ENCODE peak calls at places on chromosomes 3 and 15, in nine cellular contexts. X is RWPE1, I is IMR-90, T is AG09319, Q is cardiac muscle cell, A is tibial nerve, Y is neural crest cell, O is H9, E is progenitor cell of endocrine pancreas. U is an unnamed sample.

GRCh38 chr3:99859855-99860254 is 42.2 kb downstream of the CMSS1 start:
- DNase-seq in X (peak), I (peak), T (peak), Q (no peak), A (no peak), Y (no peak), O (no peak), E (no peak), U (peak)

GRCh38 chr3:38554127-38554827 is 58.1 kb downstream of the EXOG start:
- DNase-seq in X (no peak), I (no peak), T (no peak), Q (no peak), A (no peak), Y (no peak), O (peak), E (no peak), U (no peak)

GRCh38 chr3:63779227-63779626 is 39.9 kb upstream of the C3orf49 start:
- DNase-seq in X (no peak), I (no peak), T (no peak), Q (no peak), A (no peak), Y (no peak), O (no peak), E (no peak), U (no peak)

GRCh38 chr3:126546549-126547239 is 12.0 kb downstream of the C3orf22 start:
- DNase-seq in X (no peak), I (no peak), T (no peak), Q (no peak), A (no peak), Y (no peak), O (peak), E (no peak), U (no peak)

GRCh38 chr3:16618721-16619120 is 13.5 kb upstream of the DAZL start:
- DNase-seq in X (no peak), I (peak), T (no peak), Q (no peak), A (no peak), Y (no peak), O (no peak), E (no peak), U (peak)

GRCh38 chr3:139888561-139889140 is 46.3 kb upstream of the CLSTN2 start:
- DNase-seq in X (no peak), I (no peak), T (no peak), Q (no peak), A (no peak), Y (no peak), O (no peak), E (no peak), U (no peak)

GRCh38 chr15:90903733-90904536 is 833 bp downstream of the MAN2A2 start:
- DNase-seq in X (no peak), I (no peak), T (no peak), Q (peak), A (no peak), Y (no peak), O (peak), E (no peak), U (no peak)

GRCh38 chr3:32797776-32798175 is 20.0 kb upstream of the TRIM71 start:
- DNase-seq in X (no peak), I (no peak), T (no peak), Q (no peak), A (no peak), Y (no peak), O (no peak), E (no peak), U (no peak)

GRCh38 chr15:71940004-71940588 is 129.7 kb downstream of the NR2E3 start:
- DNase-seq in X (no peak), I (peak), T (no peak), Q (no peak), A (no peak), Y (no peak), O (no peak), E (no peak), U (no peak)

GRCh38 chr15:65266469-65266868 is 20.2 kb downstream of the PARP16 start:
- DNase-seq in X (no peak), I (no peak), T (no peak), Q (no peak), A (no peak), Y (no peak), O (no peak), E (no peak), U (no peak)

GRCh38 chr15:82056900-82057825 is 11.3 kb upstream of the MEX3B start:
- DNase-seq in X (no peak), I (no peak), T (no peak), Q (no peak), A (no peak), Y (no peak), O (no peak), E (no peak), U (no peak)

GRCh38 chr3:1118074-1118473 is 25.2 kb downstream of the CNTN6 start:
- DNase-seq in X (peak), I (no peak), T (no peak), Q (no peak), A (no peak), Y (no peak), O (no peak), E (no peak), U (peak)

GRCh38 chr3:152430223-152431002 is 161.7 kb downstream of the MBNL1 start:
- DNase-seq in X (no peak), I (no peak), T (no peak), Q (peak), A (no peak), Y (no peak), O (no peak), E (no peak), U (no peak)

GRCh38 chr3:127998596-127998995 is 53.6 kb upstream of the SEC61A1 start:
- DNase-seq in X (no peak), I (no peak), T (no peak), Q (no peak), A (no peak), Y (no peak), O (no peak), E (no peak), U (no peak)

GRCh38 chr3:188170461-188171459 is 16.8 kb downstream of the LPP start:
- DNase-seq in X (peak), I (no peak), T (no peak), Q (no peak), A (no peak), Y (no peak), O (no peak), E (no peak), U (no peak)

GRCh38 chr3:134367869-134368750 is 6.1 kb downstream of the AMOTL2 start:
- DNase-seq in X (no peak), I (no peak), T (no peak), Q (no peak), A (no peak), Y (no peak), O (peak), E (no peak), U (no peak)

GRCh38 chr3:14319654-14320182 is 82.7 kb upstream of the SLC6A6 start:
- DNase-seq in X (peak), I (peak), T (peak), Q (peak), A (no peak), Y (peak), O (peak), E (no peak), U (peak)

GRCh38 chr3:101858464-101858863 is 9.2 kb downstream of the NFKBIZ start:
- DNase-seq in X (no peak), I (no peak), T (no peak), Q (no peak), A (no peak), Y (no peak), O (no peak), E (no peak), U (no peak)

GRCh38 chr15:88258021-88258641 is 1.6 kb upstream of the NTRK3 start:
- DNase-seq in X (no peak), I (no peak), T (no peak), Q (peak), A (no peak), Y (no peak), O (peak), E (no peak), U (no peak)

GRCh38 chr3:197501879-197502620 is 53.7 kb downstream of the BDH1 start:
- DNase-seq in X (no peak), I (peak), T (no peak), Q (peak), A (no peak), Y (no peak), O (peak), E (no peak), U (peak)
- TF ChIP-seq CTCF in X (no peak), I (peak), T (peak), Q (peak), A (peak), Y (peak), O (peak), E (peak), U (peak)

GRCh38 chr15:100131321-100132224 is 210.2 kb downstream of the ADAMTS17 start:
- DNase-seq in X (no peak), I (peak), T (no peak), Q (peak), A (no peak), Y (peak), O (peak), E (no peak), U (no peak)

GRCh38 chr15:100125627-100126231 is 216.0 kb downstream of the ADAMTS17 start:
- DNase-seq in X (no peak), I (no peak), T (no peak), Q (no peak), A (no peak), Y (no peak), O (no peak), E (no peak), U (no peak)

GRCh38 chr15:100132309-100132708 is 209.5 kb downstream of the ADAMTS17 start:
- DNase-seq in X (no peak), I (no peak), T (no peak), Q (no peak), A (no peak), Y (no peak), O (no peak), E (no peak), U (no peak)

GRCh38 chr15:100133001-100133400 is 208.8 kb downstream of the ADAMTS17 start:
- DNase-seq in X (no peak), I (no peak), T (no peak), Q (no peak), A (no peak), Y (no peak), O (peak), E (no peak), U (no peak)

GRCh38 chr15:100129677-100130076 is 212.1 kb downstream of the ADAMTS17 start:
- DNase-seq in X (no peak), I (no peak), T (no peak), Q (no peak), A (no peak), Y (no peak), O (no peak), E (no peak), U (no peak)
- TF ChIP-seq CTCF in X (no peak), I (no peak), T (no peak), Q (no peak), A (no peak), Y (no peak), O (no peak), E (no peak), U (no peak)

GRCh38 chr3:7630351-7630911 is 769.5 kb downstream of the GRM7 start:
- DNase-seq in X (no peak), I (no peak), T (no peak), Q (no peak), A (no peak), Y (no peak), O (no peak), E (no peak), U (no peak)

GRCh38 chr3:7632305-7632704 is 771.4 kb downstream of the GRM7 start:
- DNase-seq in X (no peak), I (no peak), T (no peak), Q (no peak), A (no peak), Y (no peak), O (no peak), E (no peak), U (no peak)

DNA sequence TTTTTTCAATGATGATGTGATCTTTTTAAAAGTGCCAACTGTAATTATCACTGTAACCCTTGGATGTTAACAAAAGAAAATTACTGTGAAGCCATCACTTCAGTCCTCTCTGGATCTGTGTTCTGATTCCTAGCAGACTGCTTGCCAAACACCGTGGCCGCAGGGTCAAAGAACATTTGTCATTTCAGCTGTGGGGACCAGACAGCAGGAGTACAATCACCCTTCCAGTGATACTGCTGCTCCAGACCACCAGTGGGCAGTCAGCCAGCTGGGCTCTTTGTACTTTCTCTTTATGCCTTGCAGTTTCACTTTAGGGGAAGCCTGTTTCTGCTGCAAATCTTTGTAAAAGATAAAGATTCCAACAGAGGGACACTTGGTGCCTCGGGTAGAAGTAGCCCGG is 770.0 kb downstream of the GRM7 start:
- DNase-seq in X (no peak), I (no peak), T (no peak), Q (peak), A (no peak), Y (no peak), O (no peak), E (no peak), U (peak)
- TF ChIP-seq CTCF in X (no peak), I (no peak), T (no peak), Q (peak), A (no peak), Y (peak), O (no peak), E (peak), U (no peak)

DNA sequence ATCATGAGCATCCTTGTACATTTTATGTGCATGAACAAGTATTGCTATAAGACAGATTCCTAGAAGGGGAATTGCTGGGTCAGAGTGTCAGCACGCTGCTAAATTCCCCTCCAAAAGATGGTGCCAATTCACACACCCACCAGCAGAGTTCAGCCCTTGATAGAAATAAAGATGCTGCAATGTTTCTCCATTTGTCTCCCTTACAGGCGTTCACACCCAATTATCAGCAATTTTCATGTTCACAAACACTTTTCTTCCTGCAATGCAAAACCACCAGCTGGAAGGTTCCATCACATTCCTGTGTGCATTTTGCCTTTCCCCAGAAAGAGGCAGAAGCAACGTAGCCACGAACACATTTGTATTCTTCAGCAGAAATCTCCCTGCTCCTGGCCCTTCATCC is 3.3 kb upstream of the TAMM41 start:
- DNase-seq in X (no peak), I (no peak), T (no peak), Q (no peak), A (no peak), Y (no peak), O (no peak), E (no peak), U (no peak)
- TF ChIP-seq CTCF in X (no peak), I (no peak), T (no peak), Q (no peak), A (no peak), Y (no peak), O (peak), E (no peak), U (no peak)

GRCh38 chr3:133283958-133284807 is 115.7 kb upstream of the BFSP2 start:
- DNase-seq in X (no peak), I (peak), T (no peak), Q (no peak), A (no peak), Y (no peak), O (peak), E (no peak), U (no peak)
- TF ChIP-seq CTCF in X (no peak), I (no peak), T (no peak), Q (no peak), A (no peak), Y (no peak), O (peak), E (peak), U (no peak)

GRCh38 chr3:111867889-111868426 is 8.9 kb downstream of the PHLDB2 start:
- DNase-seq in X (no peak), I (no peak), T (no peak), Q (no peak), A (no peak), Y (no peak), O (no peak), E (no peak), U (no peak)

GRCh38 chr3:111862415-111862814 is 3.4 kb downstream of the PHLDB2 start:
- DNase-seq in X (no peak), I (no peak), T (no peak), Q (no peak), A (no peak), Y (no peak), O (no peak), E (no peak), U (no peak)

GRCh38 chr3:111863942-111864341 is 4.9 kb downstream of the PHLDB2 start:
- DNase-seq in X (no peak), I (peak), T (no peak), Q (peak), A (no peak), Y (no peak), O (no peak), E (no peak), U (no peak)

GRCh38 chr3:111862974-111863373 is 3.9 kb downstream of the PHLDB2 start:
- DNase-seq in X (no peak), I (no peak), T (no peak), Q (no peak), A (no peak), Y (no peak), O (no peak), E (no peak), U (no peak)

DNA sequence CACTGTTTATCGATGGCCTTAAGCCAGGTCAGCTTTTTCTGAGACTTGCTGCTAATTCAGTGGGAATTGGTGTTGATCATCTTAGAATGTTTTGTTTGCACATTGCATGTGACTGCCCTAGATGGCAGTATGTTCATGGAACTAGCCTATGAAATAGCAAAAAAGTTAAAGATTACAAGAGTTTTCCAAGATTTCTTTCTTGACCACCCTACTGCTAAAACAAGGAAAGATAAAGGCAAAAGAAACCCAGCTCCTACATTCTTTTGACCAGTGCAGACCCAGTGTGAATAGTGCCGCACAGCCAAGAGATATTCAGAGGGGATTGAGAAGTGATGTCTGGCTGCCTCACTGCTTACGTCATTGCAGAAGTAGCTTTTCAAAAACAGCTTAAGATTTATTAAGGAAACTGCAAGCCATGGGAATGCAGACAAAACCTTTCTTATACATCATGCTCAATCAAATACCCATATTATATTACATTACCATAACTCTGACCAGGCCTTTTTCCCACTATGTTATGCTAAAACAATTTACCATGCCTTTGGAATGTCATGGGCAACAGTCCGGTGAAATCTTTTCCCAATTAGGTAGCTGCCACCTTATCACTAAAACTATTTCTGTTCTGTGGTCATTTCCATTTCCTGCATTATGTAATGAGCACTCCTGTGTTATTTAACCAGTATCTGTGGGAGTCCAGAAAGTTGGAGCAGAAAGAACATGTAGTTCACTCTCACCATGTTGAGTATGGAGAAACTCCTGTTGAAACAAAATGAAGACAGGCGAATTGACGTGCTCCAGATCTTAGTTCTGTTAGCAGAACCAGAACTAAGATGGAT is 6.0 kb downstream of the PHLDB2 start:
- DNase-seq in X (no peak), I (peak), T (no peak), Q (peak), A (no peak), Y (no peak), O (no peak), E (no peak), U (no peak)
- TF ChIP-seq CTCF in X (peak), I (peak), T (peak), Q (peak), A (no peak), Y (no peak), O (peak), E (no peak), U (peak)

GRCh38 chr3:72892870-72893269 is 5.0 kb downstream of the GXYLT2 start:
- DNase-seq in X (no peak), I (no peak), T (no peak), Q (no peak), A (no peak), Y (no peak), O (peak), E (no peak), U (peak)
- TF ChIP-seq CTCF in X (peak), I (peak), T (peak), Q (peak), A (no peak), Y (peak), O (peak), E (peak), U (peak)

GRCh38 chr15:57865294-57865693 is 158.8 kb downstream of the POLR2M start:
- DNase-seq in X (peak), I (no peak), T (no peak), Q (peak), A (no peak), Y (no peak), O (peak), E (no peak), U (peak)
- TF ChIP-seq CTCF in X (peak), I (peak), T (peak), Q (peak), A (peak), Y (peak), O (peak), E (peak), U (peak)

U was measured in MCF 10A.